ENCODE peak calls at places on chromosomes 16 and 17, in five cellular contexts. Z is left cardiac atrium, L is activated T-cell treated with anti-CD3 and anti-CD28 coated beads for 1 hour, R is midbrain, A is A673. C is an unnamed sample.

GRCh38 chr16:19876501-19877059 is 8.1 kb downstream of the GPRC5B start:
- DNase-seq in Z (peak; percentile 42), L (no peak), R (no peak), A (peak; percentile 40), C (no peak)

GRCh38 chr17:81722184-81723120 is 10.4 kb downstream of the SLC25A10 start:
- DNase-seq in Z (no peak), L (no peak), R (no peak), A (no peak), C (peak; percentile 23)

GRCh38 chr16:85162478-85163277 is 50.4 kb upstream of the CIBAR2 start:
- DNase-seq in Z (peak; percentile 75), L (no peak), R (no peak), A (peak; percentile 40), C (peak; percentile 77)

GRCh38 chr16:84500531-84500930 is 3.9 kb downstream of the MEAK7 start:
- DNase-seq in Z (no peak), L (no peak), R (no peak), A (no peak), C (no peak)

GRCh38 chr16:3546990-3547682 is 30.1 kb downstream of the NLRC3 start:
- DNase-seq in Z (no peak), L (no peak), R (no peak), A (no peak), C (no peak)

GRCh38 chr17:17109896-17110295 is 67.6 kb downstream of the MPRIP start:
- DNase-seq in Z (peak; percentile 41), L (peak; percentile 6), R (no peak), A (no peak), C (no peak)

GRCh38 chr16:71254832-71255560 is 24.5 kb upstream of the HYDIN start:
- DNase-seq in Z (no peak), L (no peak), R (no peak), A (no peak), C (no peak)

GRCh38 chr16:86955136-86955890 is 361.9 kb downstream of the C16orf95 start:
- DNase-seq in Z (no peak), L (no peak), R (no peak), A (no peak), C (no peak)

GRCh38 chr16:7946142-7946541 is 613.5 kb downstream of the RBFOX1 start:
- DNase-seq in Z (no peak), L (no peak), R (no peak), A (no peak), C (no peak)

GRCh38 chr17:38415250-38416194 is 12.7 kb upstream of the ARHGAP23 start:
- DNase-seq in Z (no peak), L (no peak), R (no peak), A (peak; percentile 51), C (peak; percentile 72)

GRCh38 chr17:61361084-61361483 is 38.6 kb upstream of the TBX2 start:
- DNase-seq in Z (no peak), L (no peak), R (no peak), A (no peak), C (peak; percentile 90)

GRCh38 chr16:6160303-6160702 is 1062.7 kb upstream of the EEF2KMT start:
- DNase-seq in Z (no peak), L (no peak), R (no peak), A (no peak), C (no peak)

GRCh38 chr16:88195021-88195581 is 187.7 kb upstream of the ZNF469 start:
- DNase-seq in Z (no peak), L (no peak), R (no peak), A (no peak), C (peak; percentile 58)

GRCh38 chr16:8458481-8458880 is 131.8 kb downstream of the TMEM114 start:
- DNase-seq in Z (no peak), L (no peak), R (no peak), A (no peak), C (no peak)

GRCh38 chr17:19946921-19947320 is 30.7 kb downstream of the AKAP10 start:
- DNase-seq in Z (no peak), L (no peak), R (no peak), A (no peak), C (no peak)

GRCh38 chr17:41527076-41528023 is 758 bp downstream of the KRT19 start:
- DNase-seq in Z (no peak), L (no peak), R (no peak), A (no peak), C (no peak)

GRCh38 chr16:86011532-86011931 is 112.6 kb downstream of the IRF8 start:
- DNase-seq in Z (no peak), L (no peak), R (no peak), A (no peak), C (no peak)

GRCh38 chr17:17568772-17569195 is 22.7 kb downstream of the PEMT start:
- DNase-seq in Z (peak; percentile 76), L (peak; percentile 48), R (no peak), A (peak; percentile 46), C (peak; percentile 60)

GRCh38 chr16:78091419-78091818 is 8.0 kb upstream of the WWOX start:
- DNase-seq in Z (no peak), L (no peak), R (no peak), A (no peak), C (no peak)

GRCh38 chr16:14268073-14268472 is 197.0 kb downstream of the MRTFB start:
- DNase-seq in Z (no peak), L (no peak), R (no peak), A (no peak), C (no peak)

GRCh38 chr16:12771341-12771798 is 32.3 kb downstream of the CPPED1 start:
- DNase-seq in Z (no peak), L (no peak), R (peak; percentile 71), A (no peak), C (peak; percentile 21)